ENCODE peak calls at places on chromosomes 13 and 19, in five cellular contexts. E, A, J, F and I are unnamed samples.

GRCh38 chr19:57161985-57162544 is 5.2 kb downstream of the DUXA start:
- DNase-seq in E (no peak), F (no peak), A (no peak), J (no peak), I (no peak)

GRCh38 chr19:35628565-35629331 is at the start of gene RBM42:
- DNase-seq in A (peak), J (peak), E (peak), F (peak), I (peak)

GRCh38 chr13:30685320-30685859 is 50.0 kb upstream of the ALOX5AP start:
- DNase-seq in F (no peak), J (no peak), A (no peak), E (no peak), I (no peak)

GRCh38 chr19:3058009-3058820 is 4.1 kb downstream of the TLE5 start:
- DNase-seq in J (no peak), E (no peak), F (no peak), A (no peak), I (no peak)

GRCh38 chr13:43865892-43866291 is 13.6 kb downstream of the CCDC122 start:
- DNase-seq in J (no peak), E (no peak), F (peak), A (no peak), I (no peak)

GRCh38 chr13:90461398-90461797 is 886.1 kb upstream of the MIR17HG start:
- DNase-seq in F (no peak), E (no peak), J (no peak), A (no peak), I (no peak)

GRCh38 chr19:6587093-6587820 is 3.7 kb downstream of the CD70 start:
- DNase-seq in F (no peak), E (no peak), J (no peak), A (no peak), I (no peak)

GRCh38 chr13:94177041-94177440 is 302.4 kb downstream of the DCT start:
- DNase-seq in F (no peak), J (no peak), A (no peak), E (no peak), I (no peak)

GRCh38 chr13:46496086-46496485 is 56.9 kb upstream of the LRCH1 start:
- DNase-seq in F (no peak), E (no peak), A (no peak), J (no peak), I (no peak)

GRCh38 chr19:33674575-33675367 is 53.0 kb downstream of the CHST8 start:
- DNase-seq in J (no peak), A (no peak), F (no peak), E (no peak), I (no peak)